ENCODE peak calls at places on chromosome 11, in nine cellular contexts. K, E, W, D, F, S, Q, O and B are unnamed samples.

GRCh38 chr11:114078423-114078822 is 18.9 kb downstream of the ZBTB16 start:
- DNase-seq in Q (no peak), D (no peak), W (no peak), K (no peak), O (no peak), F (no peak), E (no peak), S (no peak), B (no peak)

GRCh38 chr11:112795896-112796686 is 165.1 kb upstream of the NCAM1 start:
- DNase-seq in W (no peak), D (no peak), K (no peak), S (no peak), Q (no peak), E (no peak), F (no peak), O (no peak), B (no peak)

GRCh38 chr11:19951558-19952083 is 208.7 kb downstream of the DBX1 start:
- DNase-seq in F (peak; percentile 81), D (no peak), O (no peak), Q (no peak), W (peak; percentile 73), E (no peak), K (peak; percentile 61), S (peak; percentile 70), B (peak; percentile 71)

GRCh38 chr11:78379039-78379670 is 38.5 kb downstream of the GAB2 start:
- DNase-seq in O (no peak), E (no peak), D (no peak), W (no peak), Q (no peak), S (peak; percentile 19), K (no peak), F (no peak), B (no peak)

GRCh38 chr11:30758012-30758411 is 171.9 kb upstream of the MPPED2 start:
- DNase-seq in D (no peak), Q (no peak), W (no peak), E (no peak), F (no peak), S (peak; percentile 41), K (no peak), O (no peak), B (no peak)

GRCh38 chr11:60831501-60832079 is 10.3 kb upstream of the CCDC86 start:
- DNase-seq in F (no peak), S (peak; percentile 42), K (no peak), Q (no peak), E (no peak), O (no peak), D (no peak), W (peak; percentile 83), B (peak; percentile 32)

GRCh38 chr11:46253258-46254134 is 24.0 kb upstream of the CREB3L1 start:
- DNase-seq in K (no peak), Q (no peak), D (no peak), W (no peak), O (no peak), E (no peak), S (no peak), F (no peak), B (no peak)

GRCh38 chr11:43543313-43543712 is 137.2 kb upstream of the HSD17B12 start:
- DNase-seq in S (no peak), O (no peak), F (no peak), W (no peak), K (no peak), D (no peak), E (no peak), Q (no peak), B (no peak)

GRCh38 chr11:47270331-47271271 is 668 bp downstream of the MADD start:
- DNase-seq in K (peak; percentile 47), E (peak; percentile 69), Q (peak; percentile 40), F (peak; percentile 81), S (peak; percentile 72), O (peak; percentile 49), D (no peak), W (peak; percentile 62), B (peak; percentile 58)

GRCh38 chr11:110524227-110524626 is 94.5 kb downstream of the FDX1 start:
- DNase-seq in F (no peak), W (peak; percentile 44), O (no peak), E (no peak), K (no peak), S (peak; percentile 99), Q (no peak), D (no peak), B (peak; percentile 91)

GRCh38 chr11:120057028-120057330 is 80.9 kb downstream of the TRIM29 start:
- DNase-seq in S (no peak), F (no peak), D (no peak), E (no peak), W (no peak), O (no peak), Q (no peak), K (no peak), B (no peak)

GRCh38 chr11:73939096-73939495 is 11.7 kb upstream of the DNAJB13 start:
- DNase-seq in W (peak; percentile 7), Q (no peak), O (no peak), S (no peak), E (no peak), D (no peak), K (no peak), F (peak; percentile 31), B (peak; percentile 30)

GRCh38 chr11:115518983-115519382 is 14.8 kb upstream of the CADM1 start:
- DNase-seq in Q (no peak), D (no peak), W (no peak), S (no peak), K (no peak), F (no peak), O (no peak), E (no peak), B (no peak)

GRCh38 chr11:134017773-134018430 is 51.0 kb upstream of the JAM3 start:
- DNase-seq in K (no peak), S (no peak), F (no peak), D (no peak), W (no peak), E (no peak), O (no peak), Q (no peak), B (no peak)

GRCh38 chr11:1942541-1943260 is 4.4 kb upstream of the MRPL23 start:
- DNase-seq in F (no peak), S (no peak), Q (no peak), W (no peak), D (no peak), K (no peak), O (no peak), E (no peak), B (no peak)

GRCh38 chr11:64124147-64124546 is 41.8 kb downstream of the MACROD1 start:
- DNase-seq in S (no peak), E (no peak), O (no peak), K (no peak), F (no peak), W (no peak), D (no peak), Q (no peak), B (no peak)

GRCh38 chr11:94521684-94522083 is 9.4 kb downstream of the C11orf97 start:
- DNase-seq in E (no peak), K (no peak), Q (no peak), F (peak; percentile 3), W (no peak), D (no peak), S (no peak), O (peak; percentile 51), B (peak; percentile 24)

GRCh38 chr11:86294026-86294425 is 8.0 kb upstream of the HIKESHI start:
- DNase-seq in F (no peak), W (no peak), E (no peak), K (no peak), Q (no peak), S (peak; percentile 5), D (no peak), O (no peak), B (no peak)

GRCh38 chr11:76655466-76656086 is 15.0 kb downstream of the LRRC32 start:
- DNase-seq in S (no peak), K (no peak), E (no peak), O (no peak), Q (no peak), D (no peak), F (no peak), W (no peak), B (no peak)

GRCh38 chr11:95108671-95109551 is 19.3 kb downstream of the ENDOD1 start:
- DNase-seq in W (peak; percentile 81), Q (no peak), E (no peak), K (no peak), F (peak; percentile 59), S (peak; percentile 14), D (no peak), O (no peak), B (peak; percentile 8)

GRCh38 chr11:31816467-31817053 is 5.4 kb upstream of the PAX6 start:
- DNase-seq in S (no peak), W (no peak), E (no peak), K (no peak), D (no peak), F (peak; percentile 53), Q (no peak), O (no peak), B (no peak)

GRCh38 chr11:11117730-11118129 is 235.3 kb downstream of the CSNK2A3 start:
- DNase-seq in E (no peak), W (no peak), O (no peak), F (peak; percentile 10), D (no peak), S (no peak), Q (no peak), K (no peak), B (no peak)

GRCh38 chr11:88414981-88415391 is 77.5 kb upstream of the CTSC start:
- DNase-seq in E (no peak), O (peak; percentile 52), K (no peak), S (peak; percentile 44), Q (no peak), D (no peak), F (no peak), W (peak; percentile 27), B (peak; percentile 71)

GRCh38 chr11:75673977-75674582 is 5.2 kb upstream of the MAP6 start:
- DNase-seq in F (peak; percentile 8), Q (no peak), S (peak; percentile 56), E (peak; percentile 70), K (no peak), D (no peak), W (peak; percentile 30), O (no peak), B (peak; percentile 42)

GRCh38 chr11:66015936-66016792 is 4.4 kb downstream of the CST6 start:
- DNase-seq in O (no peak), D (no peak), Q (no peak), E (no peak), S (no peak), K (no peak), F (no peak), W (no peak), B (no peak)

GRCh38 chr11:75591371-75591770 is 29.3 kb downstream of the SERPINH1 start:
- DNase-seq in Q (no peak), O (no peak), D (no peak), S (no peak), F (peak; percentile 75), W (no peak), K (no peak), E (no peak), B (no peak)

GRCh38 chr11:130765951-130766649 is 150.2 kb downstream of the SNX19 start:
- DNase-seq in S (no peak), W (no peak), F (no peak), E (no peak), K (no peak), Q (no peak), O (no peak), D (no peak), B (peak; percentile 36)

GRCh38 chr11:102199673-102200072 is 89.4 kb downstream of the YAP1 start:
- DNase-seq in O (no peak), W (no peak), D (no peak), K (no peak), S (no peak), E (no peak), F (no peak), Q (no peak), B (no peak)

GRCh38 chr11:12163181-12163841 is 52.9 kb downstream of the MICAL2 start:
- DNase-seq in W (peak; percentile 95), F (peak; percentile 48), D (no peak), K (no peak), S (peak; percentile 82), E (no peak), O (no peak), Q (no peak), B (peak; percentile 85)

GRCh38 chr11:36404831-36405230 is 105.2 kb downstream of the TRAF6 start:
- DNase-seq in Q (no peak), K (no peak), D (no peak), O (no peak), W (peak; percentile 29), S (peak; percentile 28), F (no peak), E (no peak), B (peak; percentile 58)

GRCh38 chr11:64372802-64373597 is 14.0 kb downstream of the RPS6KA4 start:
- DNase-seq in D (no peak), E (no peak), K (peak; percentile 62), Q (no peak), O (peak; percentile 32), F (peak; percentile 100), W (no peak), S (no peak), B (no peak)